ENCODE peak calls at places on chromosome 2, in five cellular contexts. R is neuronal stem cell; Y is IMR-90; I is CD8-positive, alpha-beta memory T cell; J is fibroblast of lung. V is an unnamed sample. For H3K9me3, the result is how much of the 10 kb centered on the place peaks cover.

GRCh38 chr2:11127791-11128190 is 27.5 kb upstream of the SLC66A3 start:
- DNase-seq in J (no peak), I (no peak), R (no peak), Y (no peak), V (no peak)

GRCh38 chr2:232327089-232328037 is 51.2 kb upstream of the ALPP start:
- DNase-seq in I (peak), R (peak), J (peak), Y (peak), V (peak)

GRCh38 chr2:65043001-65043400 is 13.2 kb upstream of the CEP68 start:
- DNase-seq in J (no peak), I (no peak), Y (no peak), R (no peak), V (no peak)

GRCh38 chr2:154875999-154876398 is 177.5 kb downstream of the KCNJ3 start:
- DNase-seq in I (no peak), Y (no peak), R (no peak), J (no peak), V (no peak)

GRCh38 chr2:152466925-152467676 is 132.1 kb downstream of the FMNL2 start:
- DNase-seq in I (no peak), Y (peak), J (peak), R (no peak), V (no peak)

GRCh38 chr2:105869318-105869717 is 124.6 kb downstream of the NCK2 start:
- DNase-seq in I (no peak), J (no peak), Y (no peak), R (no peak), V (no peak)

GRCh38 chr2:139514946-139515345 is 734.8 kb upstream of the NXPH2 start:
- DNase-seq in R (no peak), Y (no peak), I (no peak), J (no peak), V (no peak)

GRCh38 chr2:218340656-218341055 is 16.0 kb upstream of the CATIP start:
- DNase-seq in Y (no peak), J (no peak), I (peak), R (no peak), V (no peak)

GRCh38 chr2:20291106-20291564 is 59.5 kb downstream of the PUM2 start:
- DNase-seq in Y (peak), I (no peak), J (peak), R (peak), V (no peak)

GRCh38 chr2:6973895-6974545 is 56.8 kb downstream of the RNF144A start:
- DNase-seq in R (no peak), Y (no peak), I (no peak), J (peak), V (no peak)

GRCh38 chr2:38056216-38056615 is 19.7 kb downstream of the CYP1B1 start:
- DNase-seq in J (peak), Y (no peak), I (no peak), R (no peak), V (no peak)

GRCh38 chr2:112335600-112335999 is 60.2 kb downstream of the ZC3H6 start:
- DNase-seq in I (no peak), R (no peak), J (no peak), Y (no peak), V (no peak)

GRCh38 chr2:71801969-71802368 is 345.7 kb downstream of the CYP26B1 start:
- DNase-seq in Y (peak), R (peak), I (no peak), J (peak), V (no peak)

GRCh38 chr2:148554459-148555247 is 89.9 kb upstream of the EPC2 start:
- DNase-seq in J (peak), Y (no peak), I (no peak), R (no peak), V (no peak)

GRCh38 chr2:106577252-106577651 is 90.1 kb downstream of the CD8B2 start:
- DNase-seq in R (no peak), Y (no peak), J (no peak), I (no peak), V (no peak)

GRCh38 chr2:157468931-157469708 is 25.2 kb upstream of the CYTIP start:
- DNase-seq in J (peak), I (no peak), Y (peak), R (no peak), V (no peak)

GRCh38 chr2:108554530-108554929 is 20.3 kb downstream of the LIMS1 start:
- DNase-seq in J (no peak), R (no peak), I (no peak), Y (no peak), V (no peak)

GRCh38 chr2:37349376-37349775 is 4.9 kb downstream of the QPCT start:
- DNase-seq in Y (no peak), J (no peak), I (no peak), R (no peak), V (no peak)

GRCh38 chr2:222862068-222862914 is 1.5 kb downstream of the ACSL3 start:
- DNase-seq in I (no peak), R (no peak), J (peak), Y (peak), V (no peak)

GRCh38 chr2:160305081-160305750 is 105.1 kb upstream of the ITGB6 start:
- DNase-seq in J (peak), Y (peak), I (no peak), R (no peak), V (no peak)

GRCh38 chr2:240626531-240627300 is 1.4 kb downstream of the GPR35 start:
- DNase-seq in I (peak), R (no peak), Y (no peak), J (no peak), V (peak)

GRCh38 chr2:235234711-235235110 is 259.1 kb upstream of the AGAP1 start:
- DNase-seq in I (no peak), Y (peak), R (no peak), J (peak), V (no peak)

DNA sequence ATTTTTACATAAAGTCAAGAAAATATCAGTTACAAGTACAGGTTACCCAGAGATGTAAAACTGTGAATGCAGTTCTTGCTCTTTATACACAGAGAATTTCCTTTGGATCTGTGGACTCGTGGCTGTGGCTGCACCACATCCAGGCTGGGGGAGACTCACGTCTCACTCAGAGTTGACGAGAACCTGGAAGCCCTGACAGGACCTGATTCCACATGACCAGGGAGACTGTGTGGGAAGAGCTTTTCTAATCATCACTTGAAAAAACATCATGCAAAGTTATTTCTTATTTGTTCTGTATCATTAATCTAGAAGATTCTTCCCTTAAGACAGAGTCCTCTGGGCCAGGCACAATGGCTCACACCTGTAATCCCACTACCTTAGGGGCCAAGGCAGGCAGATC is 1159.0 kb downstream of the RPIA start:
- DNase-seq in I (no peak), R (no peak), Y (no peak), J (no peak), V (no peak)
- H3K9me3 ChIP-seq in I (under half), R (under half), Y (under half), J (under half), V (under half)

GRCh38 chr2:241911551-241911950 is 42.0 kb downstream of the RTP5 start:
- DNase-seq in I (no peak), R (no peak), Y (no peak), J (no peak), V (no peak)

GRCh38 chr2:241912021-241912555 is 42.6 kb downstream of the RTP5 start:
- DNase-seq in Y (no peak), I (no peak), J (no peak), R (no peak), V (no peak)

GRCh38 chr2:241913703-241914102 is 44.2 kb downstream of the RTP5 start:
- DNase-seq in I (no peak), Y (no peak), R (no peak), J (no peak), V (no peak)

GRCh38 chr2:241910604-241911520 is 41.3 kb downstream of the RTP5 start:
- DNase-seq in R (no peak), J (no peak), Y (no peak), I (no peak), V (no peak)

GRCh38 chr2:241914542-241914941 is 45.0 kb downstream of the RTP5 start:
- DNase-seq in J (no peak), Y (no peak), R (no peak), I (no peak), V (no peak)
- H3K9me3 ChIP-seq in J (under half), Y (under half), R (under half), I (under half), V (under half)

DNA sequence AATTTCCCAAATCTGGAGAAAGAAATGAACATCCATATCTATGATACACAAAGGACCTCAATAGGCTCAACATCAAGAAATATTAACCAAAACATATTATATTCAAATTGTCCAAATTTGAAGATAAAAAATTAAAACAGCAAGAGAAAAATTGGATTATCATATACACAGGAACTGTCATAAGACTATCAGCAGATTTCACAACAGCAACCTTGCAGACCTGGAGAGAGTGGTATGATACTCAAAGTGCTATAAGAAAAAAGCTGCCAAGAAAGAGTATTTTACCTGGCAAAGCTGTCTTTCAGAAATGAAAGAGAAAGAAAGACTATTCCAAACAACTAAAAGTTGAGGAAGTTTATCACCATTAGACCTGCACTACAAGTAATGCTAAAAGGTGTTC is 711.9 kb upstream of the RAB6C start:
- DNase-seq in I (no peak), Y (no peak), R (no peak), J (no peak), V (no peak)
- H3K9me3 ChIP-seq in I (under half), Y (under half), R (under half), J (under half), V (under half)

GRCh38 chr2:171629113-171629512 is 58.2 kb upstream of the DYNC1I2 start:
- DNase-seq in I (no peak), R (no peak), Y (no peak), J (no peak), V (no peak)
- H3K9me3 ChIP-seq in I (under half), R (under half), Y (under half), J (under half), V (under half)

DNA sequence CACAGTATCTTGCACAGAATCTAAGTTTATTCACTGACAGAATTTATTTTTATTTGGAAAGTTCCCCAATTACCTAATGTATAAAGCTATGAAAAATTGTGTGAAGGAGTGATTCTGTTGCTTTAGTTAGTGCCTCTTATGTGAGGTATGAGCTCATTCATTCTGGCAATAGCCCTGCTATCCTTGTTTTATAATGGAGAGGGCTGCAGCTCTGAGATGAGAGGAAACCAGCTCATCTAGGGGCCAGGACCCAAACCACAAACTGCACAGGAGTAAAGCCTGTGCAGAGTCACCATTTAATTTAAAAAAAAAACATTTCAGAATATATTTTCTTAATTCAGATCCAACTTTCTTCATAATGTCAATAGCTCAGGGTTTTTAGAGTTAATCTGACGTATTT is 383.0 kb downstream of the TMEM182 start:
- DNase-seq in I (no peak), J (peak), R (no peak), Y (no peak), V (no peak)
- H3K9me3 ChIP-seq in I (under half), J (under half), R (under half), Y (under half), V (under half)

V was measured in T-helper 17 cell.